ENCODE peak calls at places on chromosome 10, in four cellular contexts. V is C1 segment of cervical spinal cord, I is glutamatergic neuron, H is cardiac fibroblast. K is an unnamed sample.

GRCh38 chr10:6342091-6342490 is 139.4 kb downstream of the PFKFB3 start:
- DNase-seq in V (no peak), I (no peak), H (no peak), K (no peak)

GRCh38 chr10:50579491-50580259 is 44.1 kb downstream of the SGMS1 start:
- DNase-seq in V (no peak), H (no peak), I (no peak), K (no peak)

GRCh38 chr10:14173391-14173705 is 157.4 kb downstream of the FRMD4A start:
- DNase-seq in V (no peak), I (no peak), H (peak), K (no peak)

GRCh38 chr10:63414481-63415260 is 51.1 kb downstream of the JMJD1C start:
- DNase-seq in V (no peak), H (no peak), I (no peak), K (no peak)

GRCh38 chr10:63819753-63820347 is 298.6 kb downstream of the REEP3 start:
- DNase-seq in I (peak), H (peak), V (no peak), K (peak)

GRCh38 chr10:131636841-131637724 is 263.7 kb upstream of the PPP2R2D start:
- DNase-seq in I (no peak), H (no peak), V (no peak), K (no peak)

GRCh38 chr10:77837248-77837924 is 89.2 kb downstream of the DLG5 start:
- DNase-seq in H (peak), V (no peak), I (peak), K (peak)

GRCh38 chr10:133388973-133389818 is 4.8 kb upstream of the MTG1 start:
- DNase-seq in I (no peak), H (no peak), V (no peak), K (no peak)

GRCh38 chr10:93081834-93082233 is 8.1 kb downstream of the CYP26A1 start:
- DNase-seq in H (no peak), V (no peak), I (no peak), K (peak)

GRCh38 chr10:49000437-49001398 is 61.1 kb upstream of the LRRC18 start:
- DNase-seq in V (no peak), H (no peak), I (no peak), K (no peak)

GRCh38 chr10:101032637-101033201 is 1.7 kb downstream of the SFXN3 start:
- DNase-seq in H (peak), V (no peak), I (peak), K (peak)

GRCh38 chr10:76113952-76114351 is 682.5 kb downstream of the LRMDA start:
- DNase-seq in H (no peak), V (no peak), I (no peak), K (no peak)

GRCh38 chr10:116974442-116975005 is 30.5 kb downstream of the SHTN1 start:
- DNase-seq in I (no peak), H (peak), V (no peak), K (peak)

GRCh38 chr10:6956562-6956961 is 376.5 kb upstream of the PRKCQ start:
- DNase-seq in V (no peak), I (no peak), H (no peak), K (no peak)

GRCh38 chr10:98391578-98391991 is 23.4 kb downstream of the PYROXD2 start:
- DNase-seq in V (no peak), I (no peak), H (no peak), K (no peak)

GRCh38 chr10:132764108-132764507 is 21.8 kb downstream of the NKX6-2 start:
- DNase-seq in V (no peak), H (no peak), I (no peak), K (no peak)

GRCh38 chr10:88999629-89000028 is 9.0 kb downstream of the FAS start:
- DNase-seq in V (no peak), H (peak), I (no peak), K (no peak)

GRCh38 chr10:103333934-103334520 is 16.9 kb downstream of the PCGF6 start:
- DNase-seq in H (peak), I (no peak), V (no peak), K (no peak)

GRCh38 chr10:127013251-127013656 is 108.0 kb downstream of the DOCK1 start:
- DNase-seq in V (no peak), I (no peak), H (no peak), K (no peak)

GRCh38 chr10:77636967-77637473 is 588 bp downstream of the KCNMA1 start:
- DNase-seq in V (no peak), H (no peak), I (peak), K (no peak)

GRCh38 chr10:108597657-108598319 is 1325.5 kb downstream of the XPNPEP1 start:
- DNase-seq in H (no peak), V (no peak), I (no peak), K (no peak)

GRCh38 chr10:87861566-87861952 is 1.8 kb downstream of the KLLN start:
- DNase-seq in H (peak), V (no peak), I (peak), K (peak)